ENCODE peak calls at places on chromosomes 11 and 22, in seven cellular contexts. F is mesenchymal stem cell, P is IMR-90, X is trophoblast cell, Z is neuronal stem cell, E is mesendoderm, W is H1. R is an unnamed sample.

GRCh38 chr22:32446321-32446720 is 17.9 kb downstream of the BPIFC start:
- DNase-seq in F (no peak), E (no peak), Z (no peak), W (no peak), P (peak; percentile 4), X (no peak), R (no peak)

GRCh38 chr11:70517203-70517602 is 118.9 kb downstream of the CTTN start:
- DNase-seq in W (no peak), X (no peak), P (no peak), F (no peak), Z (no peak), E (no peak), R (no peak)

GRCh38 chr11:117315285-117316196 is 515 bp downstream of the BACE1 start:
- DNase-seq in W (no peak), Z (no peak), P (no peak), F (peak; percentile 32), X (no peak), E (no peak), R (no peak)

GRCh38 chr11:129323896-129324522 is 51.6 kb upstream of the BARX2 start:
- DNase-seq in W (no peak), Z (no peak), X (no peak), P (peak; percentile 28), E (no peak), F (peak; percentile 69), R (no peak)

GRCh38 chr11:64603411-64604110 is 12.5 kb downstream of the SLC22A12 start:
- DNase-seq in F (no peak), X (no peak), E (no peak), P (no peak), Z (no peak), W (no peak), R (no peak)

GRCh38 chr22:26837784-26838520 is 180.6 kb downstream of the MIAT start:
- DNase-seq in W (no peak), E (peak; percentile 90), Z (no peak), F (no peak), X (no peak), P (no peak), R (no peak)

GRCh38 chr11:130451261-130452019 is 3.0 kb downstream of the ADAMTS15 start:
- DNase-seq in W (no peak), P (peak; percentile 74), X (no peak), Z (no peak), E (no peak), F (peak; percentile 33), R (no peak)

GRCh38 chr22:27656970-27657369 is 144.6 kb downstream of the MN1 start:
- DNase-seq in P (no peak), E (no peak), Z (no peak), X (no peak), F (no peak), W (no peak), R (no peak)

GRCh38 chr11:12270215-12270797 is 107.1 kb upstream of the PARVA start:
- DNase-seq in X (no peak), P (no peak), Z (no peak), E (no peak), F (no peak), W (no peak), R (no peak)

GRCh38 chr11:18408558-18409242 is 3.4 kb upstream of the LDHC start:
- DNase-seq in E (no peak), P (peak; percentile 8), Z (no peak), X (no peak), F (peak; percentile 14), W (no peak), R (no peak)
- H2AK5ac ChIP-seq in E (no peak overlapping the region), P (no peak overlapping the region), Z (no peak overlapping the region), X (no peak overlapping the region), F (no peak overlapping the region), W (no peak overlapping the region), R (no peak overlapping the region)

DNA sequence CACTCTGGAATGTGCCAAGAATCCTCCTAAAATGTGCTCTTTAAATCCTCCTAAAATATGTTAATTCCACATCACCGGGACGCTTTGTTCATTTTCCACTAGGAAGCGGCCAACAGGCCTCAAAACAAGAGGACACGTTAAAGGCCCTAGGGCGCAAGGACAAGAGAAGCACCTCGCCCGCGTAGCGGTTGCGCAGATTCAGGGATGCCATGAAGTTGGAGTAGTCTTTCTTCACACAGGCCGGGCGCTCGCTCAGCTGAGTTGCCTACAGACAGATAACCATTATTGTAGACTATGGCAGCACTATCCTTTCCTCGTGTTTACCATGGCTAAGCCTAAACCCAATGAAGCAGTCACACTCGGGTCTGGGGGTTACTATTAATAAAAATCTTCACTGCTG is 29.5 kb upstream of the SERPIND1 start:
- DNase-seq in W (no peak), X (no peak), P (no peak), E (no peak), Z (no peak), F (no peak), R (no peak)
- H4K8ac ChIP-seq in W (no peak overlapping the region), X (no peak overlapping the region), P (no peak overlapping the region), E (no peak overlapping the region), Z (no peak overlapping the region), F (no peak overlapping the region), R (no peak overlapping the region)

GRCh38 chr11:66889974-66890373 is 33.1 kb downstream of the LRFN4 start:
- DNase-seq in W (no peak), P (no peak), F (no peak), Z (peak; percentile 43), X (no peak), E (no peak), R (no peak)

GRCh38 chr11:66887531-66887930 is 30.7 kb downstream of the LRFN4 start:
- DNase-seq in E (no peak), F (no peak), Z (no peak), W (no peak), P (no peak), X (no peak), R (no peak)

GRCh38 chr11:66891849-66892660 is 35.2 kb downstream of the LRFN4 start:
- DNase-seq in F (peak; percentile 94), X (peak; percentile 82), P (peak; percentile 99), Z (no peak), W (no peak), E (peak; percentile 96), R (peak; percentile 82)

GRCh38 chr11:66888282-66888681 is 31.4 kb downstream of the LRFN4 start:
- DNase-seq in E (no peak), X (no peak), P (no peak), Z (no peak), W (no peak), F (no peak), R (no peak)

DNA sequence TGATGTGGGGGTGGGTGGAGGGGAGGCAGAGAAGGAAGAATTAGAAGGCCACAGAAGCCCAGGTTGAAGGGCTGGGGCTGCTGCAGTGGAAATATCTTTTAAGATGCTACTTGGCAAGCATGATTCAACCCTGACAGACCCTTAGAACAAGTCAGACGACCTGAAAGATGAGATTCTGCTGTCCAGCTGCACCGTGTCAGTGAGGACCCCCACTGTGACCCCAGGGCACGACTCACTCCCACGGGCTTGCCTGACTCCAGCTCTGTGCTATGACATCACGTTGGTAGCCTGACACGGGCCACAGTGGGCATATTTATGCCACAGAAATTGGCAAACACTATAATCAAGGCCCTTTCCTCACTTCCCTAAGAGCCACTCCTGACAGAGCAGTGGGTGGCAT is 36.1 kb downstream of the LRFN4 start:
- DNase-seq in P (peak; percentile 58), F (peak; percentile 23), X (no peak), E (no peak), Z (no peak), W (no peak), R (no peak)
- H2AK5ac ChIP-seq in P (peak overlapping the region; percentile 71), F (peak overlapping the region; percentile 82), X (no peak overlapping the region), E (no peak overlapping the region), Z (no peak overlapping the region), W (no peak overlapping the region), R (no peak overlapping the region)

GRCh38 chr22:49783036-49783746 is 44.5 kb downstream of the BRD1 start:
- DNase-seq in E (no peak), P (no peak), X (no peak), Z (no peak), F (no peak), W (no peak), R (no peak)
- H4K8ac ChIP-seq in E (no peak overlapping the region), P (no peak overlapping the region), X (no peak overlapping the region), Z (no peak overlapping the region), F (no peak overlapping the region), W (no peak overlapping the region), R (no peak overlapping the region)

GRCh38 chr11:8032122-8032521 is 45.0 kb downstream of the EIF3F start:
- DNase-seq in E (no peak), Z (no peak), F (no peak), X (no peak), W (no peak), P (no peak), R (no peak)
- H2AK5ac ChIP-seq in E (no peak overlapping the region), Z (no peak overlapping the region), F (no peak overlapping the region), X (no peak overlapping the region), W (no peak overlapping the region), P (peak overlapping the region; percentile 24), R (no peak overlapping the region)

DNA sequence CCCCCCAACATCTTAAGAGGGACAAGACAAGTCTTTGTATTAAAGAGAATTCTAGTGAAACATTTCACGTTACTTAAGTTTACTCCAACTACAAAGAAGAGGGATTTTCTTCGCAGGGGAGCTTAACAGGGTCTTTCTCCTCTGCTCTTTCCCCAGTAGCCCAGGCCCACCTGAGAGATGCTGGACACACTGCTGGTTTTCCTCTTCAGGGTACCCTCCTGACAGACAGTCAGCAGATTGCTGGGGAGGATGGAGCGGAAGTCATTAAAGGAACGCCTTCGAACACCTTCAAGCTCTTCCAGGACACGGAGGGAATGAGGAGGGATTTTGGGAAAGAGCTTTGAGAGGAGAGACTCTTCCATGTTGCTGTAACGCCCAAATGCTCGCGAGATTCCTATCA is 39.1 kb downstream of the PI4KA start:
- DNase-seq in F (no peak), X (no peak), P (no peak), Z (no peak), E (no peak), W (no peak), R (no peak)
- H4K8ac ChIP-seq in F (no peak overlapping the region), X (no peak overlapping the region), P (no peak overlapping the region), Z (no peak overlapping the region), E (no peak overlapping the region), W (no peak overlapping the region), R (no peak overlapping the region)